ENCODE peak calls at places on chromosomes 5 and 9, in five cellular contexts. C, R, H, U and V are unnamed samples.

GRCh38 chr9:109475526-109475925 is 22.6 kb downstream of the PTPN3 start:
- DNase-seq in C (no peak), R (no peak), H (no peak), U (no peak), V (no peak)

GRCh38 chr5:142542906-142543305 is 143.0 kb downstream of the FGF1 start:
- DNase-seq in C (no peak), R (no peak), H (no peak), U (peak), V (no peak)

GRCh38 chr5:93588586-93589347 is 5.7 kb downstream of the NR2F1 start:
- DNase-seq in C (no peak), R (no peak), H (no peak), U (no peak), V (no peak)

GRCh38 chr5:173618927-173619519 is 2.6 kb upstream of the BOD1 start:
- DNase-seq in C (peak), R (peak), H (peak), U (peak), V (no peak)

GRCh38 chr9:127165096-127165495 is 42.7 kb upstream of the ANGPTL2 start:
- DNase-seq in C (no peak), R (no peak), H (no peak), U (no peak), V (no peak)

GRCh38 chr5:122121782-122122465 is 7.4 kb upstream of the ZNF474 start:
- DNase-seq in C (no peak), R (no peak), H (no peak), U (peak), V (no peak)

GRCh38 chr5:170034231-170034630 is 53.9 kb upstream of the INSYN2B start:
- DNase-seq in C (no peak), R (no peak), H (no peak), U (no peak), V (no peak)

GRCh38 chr9:18910858-18911257 is 122.2 kb downstream of the SAXO1 start:
- DNase-seq in C (peak), R (no peak), H (no peak), U (no peak), V (no peak)